ENCODE peak calls at places on chromosomes 6 and 20, in seven cellular contexts. B is tibial artery; X is fibroblast of lung; E is cardiac muscle cell; H is CD8-positive, alpha-beta T cell; Q is mucosa of descending colon; A is dorsolateral prefrontal cortex. R is an unnamed sample.

GRCh38 chr20:61934716-61935530 is 130.8 kb downstream of the TAF4 start:
- DNase-seq in B (peak; percentile 24), X (peak; percentile 42), E (no peak), H (no peak), Q (no peak), A (peak; percentile 31), R (peak; percentile 10)

GRCh38 chr20:7355056-7355455 is 585.2 kb downstream of the HAO1 start:
- DNase-seq in B (no peak), X (no peak), E (no peak), H (no peak), Q (no peak), A (no peak), R (no peak)

GRCh38 chr6:28648035-28648877 is 122.6 kb downstream of the GPX5 start:
- DNase-seq in B (no peak), X (peak; percentile 64), E (peak; percentile 80), H (no peak), Q (peak; percentile 17), A (no peak), R (peak; percentile 82)

GRCh38 chr20:38840053-38840893 is 34.8 kb downstream of the PPP1R16B start:
- DNase-seq in B (no peak), X (no peak), E (no peak), H (no peak), Q (no peak), A (peak; percentile 78), R (no peak)

GRCh38 chr6:100948381-100949133 is 67.4 kb upstream of the ASCC3 start:
- DNase-seq in B (no peak), X (no peak), E (no peak), H (no peak), Q (no peak), A (no peak), R (peak; percentile 19)

GRCh38 chr20:63775096-63775978 is 35.8 kb downstream of the SLC2A4RG start:
- DNase-seq in B (no peak), X (peak; percentile 46), E (peak; percentile 95), H (peak; percentile 37), Q (peak; percentile 25), A (no peak), R (peak; percentile 53)

GRCh38 chr6:137056121-137056880 is 11.5 kb upstream of the IL20RA start:
- DNase-seq in B (no peak), X (peak; percentile 35), E (no peak), H (no peak), Q (no peak), A (no peak), R (no peak)

GRCh38 chr6:1766663-1767062 is 156.9 kb downstream of the FOXC1 start:
- DNase-seq in B (no peak), X (no peak), E (peak; percentile 59), H (no peak), Q (no peak), A (no peak), R (peak; percentile 53)

GRCh38 chr6:108589244-108589730 is 28.6 kb downstream of the FOXO3 start:
- DNase-seq in B (peak; percentile 93), X (peak; percentile 70), E (peak; percentile 71), H (no peak), Q (peak; percentile 84), A (no peak), R (peak; percentile 79)

DNA sequence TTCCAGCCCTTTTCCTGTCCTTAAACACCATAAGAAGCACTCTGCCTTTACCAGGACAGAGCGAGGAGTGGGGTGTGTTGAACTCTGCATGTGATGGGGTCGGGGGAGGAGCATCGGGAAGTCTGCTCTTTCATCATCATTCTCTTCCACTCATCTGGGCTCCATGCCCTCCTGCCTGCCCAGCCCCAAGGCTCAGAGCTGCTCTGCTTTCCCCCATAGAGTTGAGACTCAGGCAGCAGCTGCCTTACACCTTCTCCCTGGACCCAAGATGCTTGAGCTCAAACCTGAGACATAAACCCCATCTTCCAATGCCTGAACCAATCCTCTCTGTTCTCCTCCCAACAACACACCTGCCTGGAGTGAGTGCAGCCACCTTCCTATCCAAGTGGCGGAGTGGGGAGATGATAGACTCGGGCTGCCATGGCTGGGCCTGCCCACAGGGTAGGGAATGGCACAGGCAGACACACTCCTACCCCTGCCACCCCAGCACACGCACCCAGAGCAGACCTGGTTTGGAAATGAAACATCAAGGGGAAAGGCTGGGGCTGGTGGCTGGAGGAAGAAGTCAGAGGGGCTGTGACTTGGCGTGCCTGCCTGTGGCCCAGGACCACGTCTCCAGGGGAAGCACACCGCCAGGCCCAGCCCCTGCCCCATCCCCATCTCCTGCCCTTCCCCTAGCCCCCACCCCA is 28.4 kb downstream of the TFEB start:
- DNase-seq in B (peak; percentile 81), X (peak; percentile 43), E (no peak), H (no peak), Q (no peak), A (no peak), R (peak; percentile 76)
- H3K4me3 ChIP-seq in B (no peak overlapping the region), X (no peak overlapping the region), E (no peak overlapping the region), H (peak overlapping the region; percentile 35), Q (no peak overlapping the region), A (no peak overlapping the region), R (no peak overlapping the region)

GRCh38 chr6:55601120-55601519 is 22.1 kb upstream of the HMGCLL1 start:
- DNase-seq in B (no peak), X (no peak), E (no peak), H (no peak), Q (no peak), A (no peak), R (no peak)

GRCh38 chr6:55603987-55604386 is 25.0 kb upstream of the HMGCLL1 start:
- DNase-seq in B (no peak), X (no peak), E (no peak), H (no peak), Q (no peak), A (no peak), R (peak; percentile 45)
- TF ChIP-seq CTCF in B (no peak), X (no peak), E (no peak), H (no peak), Q (no peak), A (no peak), R (no peak)

GRCh38 chr6:155171109-155171746 is 92.6 kb upstream of the CLDN20 start:
- DNase-seq in B (peak; percentile 71), X (peak; percentile 95), E (no peak), H (peak; percentile 64), Q (no peak), A (no peak), R (peak; percentile 92)
- H3K4me3 ChIP-seq in B (no peak overlapping the region), X (peak overlapping the region; percentile 22), E (no peak overlapping the region), H (no peak overlapping the region), Q (no peak overlapping the region), A (no peak overlapping the region), R (peak overlapping the region; percentile 37)

DNA sequence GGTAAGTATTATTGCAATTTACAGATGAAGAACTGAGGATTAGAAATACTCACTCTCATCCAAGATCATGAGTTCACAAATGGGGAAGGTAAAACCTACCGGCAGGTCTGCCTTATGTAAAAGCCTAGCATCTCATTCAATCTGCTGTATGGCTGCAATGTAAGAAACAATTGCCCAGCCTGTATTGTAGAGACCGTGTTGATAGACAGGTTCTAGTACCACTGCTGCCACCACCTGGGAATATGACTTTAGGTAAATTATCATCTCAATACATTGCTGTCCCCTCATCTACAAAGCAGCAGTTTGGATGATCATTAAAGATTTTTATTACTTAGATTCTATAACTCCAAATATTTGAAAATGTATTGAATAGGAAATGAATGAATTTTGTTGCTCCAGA is 23.3 kb upstream of the ARHGAP18 start:
- DNase-seq in B (no peak), X (no peak), E (no peak), H (no peak), Q (no peak), A (no peak), R (no peak)
- TF ChIP-seq CTCF in B (no peak), X (no peak), E (no peak), H (no peak), Q (no peak), A (no peak), R (no peak)